ENCODE peak calls at places on chromosomes 4 and X, in ten cellular contexts. N is hepatocyte, O is tibial artery, J is astrocyte, T is substantia nigra, F is spleen, K is gastrocnemius medialis, G is heart left ventricle, P is colonic mucosa, B is suprapubic skin. S is an unnamed sample.

GRCh38 chr4:26020083-26020668 is 106.2 kb downstream of the SMIM20 start:
- DNase-seq in K (no peak), G (no peak), O (peak), F (no peak), J (peak), T (no peak), P (no peak), N (peak), B (no peak), S (no peak)

GRCh38 chrX:106606583-106606982 is 5.2 kb upstream of the RADX start:
- DNase-seq in B (no peak), J (no peak), N (no peak), K (no peak), F (no peak), O (no peak), P (no peak), T (no peak), G (no peak), S (no peak)

GRCh38 chrX:21721175-21721574 is 36.7 kb downstream of the SMPX start:
- DNase-seq in F (no peak), T (no peak), P (no peak), G (no peak), J (no peak), O (no peak), B (no peak), K (no peak), N (no peak), S (no peak)

GRCh38 chrX:108001218-108001814 is 19.1 kb upstream of the TEX13B start:
- DNase-seq in K (peak), N (peak), J (peak), G (no peak), T (no peak), O (no peak), F (no peak), P (no peak), B (no peak), S (no peak)

GRCh38 chr4:3291969-3292570 is 751 bp upstream of the RGS12 start:
- DNase-seq in J (peak), K (peak), B (peak), F (peak), P (peak), N (peak), G (peak), T (no peak), O (peak), S (peak)

GRCh38 chrX:135345328-135345645 is 36.0 kb downstream of the ETDC start:
- DNase-seq in G (peak), K (peak), N (peak), O (peak), F (no peak), B (no peak), J (peak), T (no peak), P (peak), S (no peak)

GRCh38 chr4:169005453-169006099 is 4.5 kb downstream of the CBR4 start:
- DNase-seq in F (no peak), N (peak), T (no peak), J (no peak), G (no peak), B (no peak), O (no peak), P (no peak), K (no peak), S (no peak)

GRCh38 chr4:77994194-77994721 is 62.9 kb upstream of the FRAS1 start:
- DNase-seq in G (no peak), P (peak), F (no peak), T (no peak), B (no peak), N (peak), O (no peak), K (no peak), J (peak), S (no peak)

GRCh38 chr4:151340751-151341385 is 15.5 kb upstream of the SH3D19 start:
- DNase-seq in N (peak), B (no peak), O (no peak), K (no peak), P (peak), T (no peak), G (no peak), J (peak), F (no peak), S (no peak)

GRCh38 chr4:6989331-6989923 is 53.7 kb upstream of the TADA2B start:
- DNase-seq in K (no peak), O (no peak), J (no peak), B (no peak), T (no peak), N (no peak), F (no peak), G (no peak), P (no peak), S (no peak)

GRCh38 chr4:14857475-14857874 is 144.8 kb upstream of the CPEB2 start:
- DNase-seq in K (no peak), T (no peak), F (no peak), G (no peak), P (no peak), O (no peak), N (no peak), J (no peak), B (no peak), S (no peak)

GRCh38 chrX:119655125-119655524 is 37.8 kb downstream of the SEPTIN6 start:
- DNase-seq in F (no peak), O (no peak), N (peak), G (peak), K (no peak), T (no peak), B (no peak), P (no peak), J (peak), S (no peak)

GRCh38 chrX:11462648-11463047 is 169.4 kb downstream of the AMELX start:
- DNase-seq in G (no peak), O (no peak), T (no peak), K (no peak), N (no peak), B (no peak), P (no peak), F (no peak), J (no peak), S (no peak)
- H3K27ac ChIP-seq in G (no peak), O (peak), T (no peak), K (no peak), N (peak), B (no peak), P (no peak), F (no peak), J (no peak), S (no peak)

DNA sequence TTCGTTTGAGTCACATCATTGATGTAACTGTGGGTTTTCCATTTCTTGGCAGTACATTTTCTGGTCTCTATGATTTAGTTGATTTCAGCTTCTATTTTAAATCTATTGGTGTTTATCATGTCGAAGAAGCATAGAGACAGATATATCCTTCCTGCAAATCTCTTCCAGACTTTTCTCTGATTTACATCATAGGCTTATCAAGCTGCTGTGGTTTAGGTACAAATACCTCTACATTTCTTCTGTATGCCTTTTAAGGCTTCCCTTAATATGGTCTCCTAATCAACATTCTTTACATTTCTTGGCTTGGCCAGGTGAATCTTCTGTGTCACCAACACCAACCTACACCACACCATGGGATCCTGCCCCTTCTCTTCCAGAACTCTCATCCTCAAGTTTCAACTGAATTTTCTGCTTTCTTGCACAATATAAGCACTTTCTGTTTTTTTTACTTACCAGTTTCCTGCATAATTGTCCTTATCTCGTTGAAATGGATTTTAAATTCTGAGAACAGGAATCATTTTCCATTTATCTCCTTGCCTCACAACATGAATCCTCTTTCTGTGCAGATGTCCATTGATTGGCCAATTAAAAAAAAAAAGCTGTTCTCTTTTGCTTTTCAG is 626.9 kb downstream of the ANKRD50 start:
- DNase-seq in N (no peak), J (peak), K (no peak), B (no peak), O (no peak), G (no peak), F (no peak), P (no peak), T (no peak), S (no peak)
- H3K27ac ChIP-seq in N (no peak), J (no peak), K (no peak), B (no peak), O (no peak), G (no peak), F (no peak), P (no peak), T (no peak), S (no peak)

GRCh38 chrX:46961574-46962279 is 49.5 kb downstream of the JADE3 start:
- DNase-seq in F (no peak), G (no peak), J (no peak), B (no peak), P (no peak), O (no peak), K (no peak), T (no peak), N (no peak), S (no peak)
- H3K27ac ChIP-seq in F (peak), G (no peak), J (no peak), B (no peak), P (no peak), O (no peak), K (no peak), T (no peak), N (no peak), S (no peak)

GRCh38 chrX:13721371-13721770 is 13.0 kb downstream of the TRAPPC2 start:
- DNase-seq in T (no peak), G (no peak), O (no peak), K (no peak), J (no peak), N (no peak), F (no peak), P (no peak), B (no peak), S (no peak)

GRCh38 chrX:13716905-13717304 is 17.5 kb downstream of the TRAPPC2 start:
- DNase-seq in K (no peak), G (no peak), F (no peak), T (no peak), O (no peak), N (no peak), J (no peak), P (no peak), B (no peak), S (no peak)

GRCh38 chrX:13717697-13718483 is 16.5 kb downstream of the TRAPPC2 start:
- DNase-seq in O (peak), K (no peak), J (peak), F (no peak), P (no peak), T (no peak), G (no peak), B (no peak), N (no peak), S (no peak)

GRCh38 chrX:13719192-13719856 is 15.1 kb downstream of the TRAPPC2 start:
- DNase-seq in T (no peak), G (no peak), P (no peak), K (no peak), F (no peak), N (no peak), B (no peak), J (no peak), O (no peak), S (no peak)

GRCh38 chrX:13721819-13722527 is 12.4 kb downstream of the TRAPPC2 start:
- DNase-seq in T (no peak), K (no peak), N (peak), F (no peak), P (no peak), O (no peak), B (no peak), G (no peak), J (peak), S (no peak)
- H3K27ac ChIP-seq in T (no peak), K (peak), N (peak), F (no peak), P (peak), O (no peak), B (peak), G (no peak), J (no peak), S (peak)

GRCh38 chr4:181509073-181509472 is 734.1 kb upstream of the TENM3 start:
- DNase-seq in O (no peak), K (no peak), P (no peak), J (no peak), B (no peak), F (no peak), N (no peak), G (no peak), T (no peak), S (no peak)
- H3K27ac ChIP-seq in O (no peak), K (no peak), P (no peak), J (no peak), B (no peak), F (no peak), N (no peak), G (no peak), T (no peak), S (no peak)

DNA sequence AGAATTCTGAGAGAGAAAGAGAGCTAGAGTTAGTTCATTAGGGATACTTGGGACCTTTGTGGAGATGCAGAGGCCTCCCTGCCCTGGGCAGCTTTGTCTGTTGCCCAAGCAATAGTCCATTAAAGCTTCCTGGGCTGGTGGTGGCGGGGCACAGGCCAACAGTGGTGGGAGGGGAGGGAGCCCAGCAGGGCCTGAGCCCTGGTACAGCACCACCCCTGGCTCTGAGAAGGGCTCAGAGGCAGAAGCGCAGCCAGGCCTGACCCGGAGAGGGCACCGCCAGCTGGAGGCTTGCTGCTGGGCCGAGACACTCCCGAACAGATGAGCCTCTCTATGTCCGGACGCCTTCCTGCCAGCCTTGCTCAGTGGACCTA is 65.3 kb downstream of the EFNB1 start:
- DNase-seq in P (no peak), O (no peak), J (no peak), F (no peak), G (no peak), K (peak), B (no peak), T (no peak), N (no peak), S (peak)
- H3K27ac ChIP-seq in P (peak), O (peak), J (no peak), F (peak), G (peak), K (peak), B (peak), T (peak), N (peak), S (peak)

GRCh38 chr4:139039044-139039443 is 23.5 kb downstream of the NOCT start:
- DNase-seq in T (no peak), J (no peak), P (no peak), K (no peak), G (no peak), O (no peak), B (no peak), F (no peak), N (no peak), S (no peak)

GRCh38 chr4:139035650-139036049 is 20.1 kb downstream of the NOCT start:
- DNase-seq in F (no peak), K (no peak), T (no peak), P (no peak), N (no peak), O (no peak), J (no peak), B (no peak), G (no peak), S (no peak)

GRCh38 chr4:139036885-139037284 is 21.3 kb downstream of the NOCT start:
- DNase-seq in G (no peak), P (no peak), B (no peak), N (no peak), O (no peak), F (no peak), T (no peak), J (no peak), K (no peak), S (no peak)
- H3K27ac ChIP-seq in G (no peak), P (no peak), B (no peak), N (no peak), O (no peak), F (no peak), T (no peak), J (no peak), K (peak), S (no peak)